ENCODE peak calls at places on chromosomes 5 and 9, in six cellular contexts. F, A, I, B, W and Q are unnamed samples.

GRCh38 chr9:121821326-121821725 is 169.9 kb downstream of the DAB2IP start:
- DNase-seq in F (no peak), A (no peak), I (no peak), B (no peak), W (no peak), Q (peak)

GRCh38 chr9:37229882-37230482 is 109.6 kb downstream of the ZCCHC7 start:
- DNase-seq in F (no peak), A (no peak), I (no peak), B (no peak), W (peak), Q (no peak)

GRCh38 chr5:93035194-93035593 is 545.8 kb downstream of the NR2F1-AS1 start:
- DNase-seq in F (no peak), A (no peak), I (no peak), B (no peak), W (no peak), Q (no peak)

GRCh38 chr9:35690447-35691324 is 961 bp upstream of the TPM2 start:
- DNase-seq in F (peak), A (peak), I (peak), B (peak), W (peak), Q (no peak)

GRCh38 chr9:135995816-135996215 is 34.6 kb upstream of the UBAC1 start:
- DNase-seq in F (no peak), A (no peak), I (no peak), B (no peak), W (no peak), Q (no peak)

GRCh38 chr9:87250205-87250604 is 247.5 kb upstream of the DAPK1 start:
- DNase-seq in F (no peak), A (no peak), I (no peak), B (no peak), W (no peak), Q (no peak)

GRCh38 chr5:101067415-101067814 is 164.3 kb upstream of the ST8SIA4 start:
- DNase-seq in F (no peak), A (no peak), I (no peak), B (no peak), W (peak), Q (no peak)

GRCh38 chr5:131810510-131811249 is 13.9 kb upstream of the FNIP1 start:
- DNase-seq in F (peak), A (no peak), I (peak), B (no peak), W (peak), Q (no peak)

GRCh38 chr9:136117291-136118060 is 1.2 kb downstream of the TMEM250 start:
- DNase-seq in F (peak), A (no peak), I (no peak), B (no peak), W (no peak), Q (no peak)

GRCh38 chr9:7130421-7130820 is 372.6 kb downstream of the KDM4C start:
- DNase-seq in F (no peak), A (no peak), I (no peak), B (no peak), W (no peak), Q (no peak)

GRCh38 chr9:137688261-137688660 is 69.5 kb downstream of the EHMT1 start:
- DNase-seq in F (no peak), A (no peak), I (no peak), B (no peak), W (no peak), Q (no peak)

DNA sequence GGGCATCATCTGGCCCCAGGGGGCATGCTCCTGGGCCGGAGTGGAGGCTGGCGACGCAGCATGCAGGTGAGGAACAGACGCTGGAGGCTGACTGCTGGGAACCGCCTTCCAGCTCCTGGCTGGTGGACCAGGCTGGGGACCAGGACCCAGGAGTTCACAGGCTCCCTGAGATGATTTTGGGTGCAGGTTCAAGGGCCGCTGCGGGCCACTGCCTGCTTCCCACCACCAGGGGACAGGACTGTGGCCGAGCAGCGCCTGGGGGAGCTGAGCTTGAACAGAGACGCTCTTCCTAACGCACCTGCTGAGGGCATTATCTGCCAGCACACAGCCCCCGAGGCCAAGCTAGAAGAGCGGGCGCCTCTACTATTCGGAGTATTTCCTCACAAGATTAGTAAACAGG is 132.1 kb upstream of the RAPGEF1 start:
- DNase-seq in F (no peak), A (no peak), I (peak), B (peak), W (no peak), Q (no peak)
- TF ChIP-seq CTCF in F (no peak), A (no peak), I (peak), B (no peak), W (peak), Q (peak)

DNA sequence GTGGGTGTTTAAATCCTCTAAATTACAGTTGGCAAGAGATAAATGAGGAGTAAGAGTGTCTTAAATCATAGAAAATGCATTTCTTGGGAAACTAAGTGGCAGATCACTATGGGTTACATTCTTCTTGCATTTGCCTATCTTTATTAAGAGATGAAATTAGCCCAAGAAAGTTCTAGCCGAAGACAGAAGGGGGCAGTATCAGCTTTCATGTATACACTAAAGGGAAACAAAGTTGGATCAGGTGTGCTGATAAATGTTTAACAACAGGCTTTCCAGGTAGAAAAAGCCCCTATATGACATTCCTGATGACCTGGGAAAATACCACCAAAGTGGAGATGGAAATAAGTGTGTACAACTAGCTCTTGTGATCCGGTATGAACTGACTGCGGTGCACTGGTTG is 81.9 kb upstream of the TLR4 start:
- DNase-seq in F (no peak), A (no peak), I (no peak), B (no peak), W (no peak), Q (no peak)
- TF ChIP-seq CTCF in F (no peak), A (no peak), I (no peak), B (no peak), W (no peak), Q (peak)

GRCh38 chr5:141040763-141041426 is 10.3 kb upstream of the PCDHB1 start:
- DNase-seq in F (peak), A (peak), I (peak), B (peak), W (peak), Q (peak)
- TF ChIP-seq CTCF in F (peak), A (peak), I (peak), B (peak), W (peak), Q (peak)

GRCh38 chr9:10366171-10366779 is 246.5 kb downstream of the PTPRD start:
- DNase-seq in F (no peak), A (peak), I (no peak), B (no peak), W (peak), Q (no peak)
- TF ChIP-seq CTCF in F (peak), A (peak), I (peak), B (peak), W (peak), Q (peak)

DNA sequence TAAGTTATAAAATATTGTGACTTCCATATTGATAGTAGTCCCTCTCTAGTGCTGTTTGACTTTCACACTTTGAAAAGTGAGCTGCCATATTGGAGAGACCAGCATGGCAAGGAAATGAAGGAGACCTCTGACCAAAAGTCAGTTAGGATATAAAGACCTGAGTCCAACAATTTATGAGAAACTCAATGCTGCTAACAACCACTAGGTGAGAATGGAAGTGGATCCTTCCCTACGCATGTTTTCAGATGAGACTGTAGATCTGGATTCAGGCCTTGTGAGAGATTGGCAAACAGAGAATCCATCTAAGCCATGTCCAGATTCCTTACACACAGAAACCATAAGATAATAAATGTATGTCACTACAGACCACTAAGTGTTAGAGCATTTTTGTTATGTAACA is 81.6 kb downstream of the CTNND2 start:
- DNase-seq in F (no peak), A (no peak), I (no peak), B (no peak), W (no peak), Q (no peak)
- TF ChIP-seq CTCF in F (no peak), A (no peak), I (no peak), B (no peak), W (no peak), Q (no peak)

DNA sequence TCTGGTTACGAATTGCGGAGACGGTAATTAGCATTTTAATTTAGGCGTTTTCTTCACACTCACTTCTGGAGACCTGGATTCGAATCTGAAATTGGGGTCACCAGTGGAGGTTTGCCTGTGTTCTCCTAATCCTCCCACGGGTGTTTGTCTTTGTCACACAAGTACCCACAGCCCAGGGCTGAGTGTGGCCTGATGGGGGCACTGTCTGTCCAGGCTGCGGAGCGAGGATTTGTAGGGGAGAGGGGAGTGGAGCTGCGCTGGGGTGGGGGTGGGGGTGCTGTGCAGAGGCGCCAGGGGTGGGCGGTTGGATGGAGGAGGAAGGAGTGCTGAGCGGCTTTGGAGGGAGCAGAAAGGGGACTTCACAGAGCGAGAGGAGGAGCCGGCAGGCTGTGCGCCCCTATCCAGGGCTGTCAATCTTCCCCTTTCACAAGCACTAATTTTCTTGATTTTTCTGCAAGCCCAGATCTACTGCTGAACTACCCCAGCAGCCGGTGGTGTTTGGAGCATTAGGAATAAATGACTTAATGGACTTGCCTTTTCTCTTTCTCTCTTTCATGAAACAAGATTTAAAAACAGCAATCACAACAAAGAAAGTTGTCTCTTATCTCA is 53.1 kb downstream of the TSPAN17 start:
- DNase-seq in F (peak), A (no peak), I (peak), B (no peak), W (no peak), Q (no peak)
- TF ChIP-seq CTCF in F (peak), A (no peak), I (no peak), B (no peak), W (peak), Q (peak)

DNA sequence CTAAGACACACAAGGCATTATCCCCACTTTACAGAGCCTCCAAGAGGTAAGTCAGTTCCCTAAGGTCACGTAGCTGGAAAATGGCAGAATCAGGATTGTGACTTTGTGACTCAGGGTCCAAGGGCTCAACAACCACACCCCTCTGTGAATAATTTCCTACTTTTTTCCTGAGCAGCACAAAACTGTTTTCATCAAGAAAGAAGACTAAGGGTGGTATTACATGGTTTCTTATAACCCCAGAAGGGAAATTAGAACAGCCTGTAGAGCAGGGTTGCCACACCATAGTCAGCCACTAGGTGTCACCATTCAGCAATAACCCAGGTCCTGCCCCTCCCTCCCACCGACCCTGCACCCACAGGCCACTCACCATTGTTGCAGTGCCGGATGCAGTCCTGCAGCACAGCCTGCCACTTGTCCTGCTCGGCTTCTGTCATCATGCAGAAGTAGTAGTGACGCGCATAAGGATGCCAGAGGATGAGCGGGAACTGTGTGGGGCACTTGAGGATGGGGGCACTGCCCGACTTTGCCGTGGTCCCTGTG is 72.1 kb downstream of the LRSAM1 start:
- DNase-seq in F (peak), A (no peak), I (peak), B (no peak), W (peak), Q (no peak)
- TF ChIP-seq CTCF in F (peak), A (no peak), I (peak), B (peak), W (peak), Q (peak)